ENCODE peak calls at places on chromosomes 16 and 17, in six cellular contexts. B is PC-9, S is dorsolateral prefrontal cortex, Z is DND-41, K is fibroblast of the aortic adventitia, R is IMR-90. N is an unnamed sample.

GRCh38 chr17:1627219-1627986 is 1.2 kb downstream of the SLC43A2 start:
- DNase-seq in B (no peak), S (no peak), Z (no peak), K (no peak), R (no peak), N (no peak)

GRCh38 chr16:8567355-8568230 is 22.7 kb downstream of the TMEM114 start:
- DNase-seq in B (peak), S (peak), Z (peak), K (peak), R (peak), N (peak)

GRCh38 chr17:42039794-42040763 is 10.3 kb downstream of the C17orf113 start:
- DNase-seq in B (no peak), S (peak), Z (no peak), K (no peak), R (no peak), N (no peak)

GRCh38 chr16:88121886-88122580 is 170.8 kb downstream of the BANP start:
- DNase-seq in B (no peak), S (no peak), Z (no peak), K (no peak), R (no peak), N (no peak)

GRCh38 chr17:4480929-4481898 is 17.5 kb upstream of the SPNS2 start:
- DNase-seq in B (no peak), S (no peak), Z (peak), K (no peak), R (no peak), N (no peak)

GRCh38 chr16:65572156-65572555 is 450.3 kb upstream of the CDH11 start:
- DNase-seq in B (no peak), S (no peak), Z (no peak), K (peak), R (peak), N (no peak)

GRCh38 chr16:81181013-81181720 is 57.3 kb upstream of the BCO1 start:
- DNase-seq in B (peak), S (no peak), Z (no peak), K (peak), R (peak), N (peak)

GRCh38 chr16:85137323-85138072 is 25.2 kb upstream of the CIBAR2 start:
- DNase-seq in B (peak), S (peak), Z (no peak), K (peak), R (peak), N (peak)

GRCh38 chr16:22425847-22426246 is 51.4 kb upstream of the CDR2 start:
- DNase-seq in B (no peak), S (no peak), Z (no peak), K (no peak), R (no peak), N (peak)

DNA sequence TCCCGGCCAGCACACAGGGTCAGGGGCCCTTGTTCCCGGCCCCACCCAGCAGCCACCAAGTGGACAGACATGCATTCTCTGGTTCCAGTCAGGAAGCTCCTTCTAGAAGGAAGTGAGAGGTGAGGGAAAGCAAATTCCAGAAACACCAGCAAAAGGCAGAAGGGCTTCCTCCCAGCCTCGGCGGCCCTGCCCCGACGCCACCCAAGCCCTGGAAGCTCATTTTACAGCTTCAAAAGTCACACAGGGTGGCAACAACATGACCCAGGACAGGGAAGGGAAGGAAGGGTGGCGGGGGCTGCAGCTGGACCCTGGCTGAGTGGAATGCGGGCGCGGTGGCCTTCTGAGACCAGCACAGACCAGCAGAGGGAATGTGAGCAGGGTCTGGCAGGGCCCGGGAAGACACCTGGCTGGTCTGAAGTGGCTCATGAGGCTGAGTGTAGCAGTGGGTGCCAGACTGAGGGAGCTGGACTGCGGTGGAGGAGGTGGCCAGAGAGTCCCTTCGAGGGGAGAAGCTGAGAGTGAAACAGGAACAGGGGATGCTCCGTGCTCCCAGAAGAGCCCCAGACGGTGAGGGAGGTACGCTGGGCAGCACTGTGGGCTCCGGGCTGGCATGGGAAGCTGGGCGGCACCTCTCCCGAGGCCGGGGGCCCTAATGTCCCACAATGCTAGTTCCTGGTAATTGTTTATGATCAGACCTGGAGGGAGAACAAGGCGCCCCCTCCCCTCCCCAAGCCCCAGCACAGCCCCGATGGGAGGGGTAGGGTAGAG is 1.9 kb upstream of the UNC13D start:
- DNase-seq in B (peak), S (no peak), Z (no peak), K (no peak), R (no peak), N (no peak)
- H3K4me3 ChIP-seq in B (no peak), S (peak), Z (no peak), K (no peak), R (no peak), N (no peak)

GRCh38 chr17:49575524-49576120 is at the start of gene NXPH3:
- DNase-seq in B (peak), S (no peak), Z (no peak), K (peak), R (peak), N (peak)
- H3K4me3 ChIP-seq in B (peak), S (peak), Z (no peak), K (peak), R (peak), N (peak)

GRCh38 chr16:78075800-78076199 is 23.7 kb upstream of the WWOX start:
- DNase-seq in B (no peak), S (no peak), Z (no peak), K (no peak), R (no peak), N (no peak)

GRCh38 chr16:78069913-78070312 is 29.5 kb upstream of the WWOX start:
- DNase-seq in B (no peak), S (no peak), Z (no peak), K (no peak), R (no peak), N (no peak)

GRCh38 chr16:78072275-78072674 is 27.2 kb upstream of the WWOX start:
- DNase-seq in B (no peak), S (no peak), Z (no peak), K (no peak), R (no peak), N (no peak)
- H3K4me3 ChIP-seq in B (no peak), S (no peak), Z (no peak), K (no peak), R (no peak), N (no peak)

GRCh38 chr17:76536511-76537287 is 810 bp downstream of the CYGB start:
- DNase-seq in B (no peak), S (no peak), Z (no peak), K (no peak), R (no peak), N (no peak)

GRCh38 chr17:76538281-76538931 is 897 bp upstream of the CYGB start:
- DNase-seq in B (no peak), S (no peak), Z (no peak), K (no peak), R (no peak), N (no peak)

GRCh38 chr17:76538941-76539340 is 903 bp upstream of the PRCD start:
- DNase-seq in B (no peak), S (no peak), Z (no peak), K (no peak), R (no peak), N (no peak)

GRCh38 chr17:76537288-76537577 is 276 bp downstream of the CYGB start:
- DNase-seq in B (no peak), S (no peak), Z (no peak), K (peak), R (peak), N (no peak)

GRCh38 chr17:76537578-76538280 is at the start of gene CYGB:
- DNase-seq in B (no peak), S (no peak), Z (no peak), K (peak), R (no peak), N (no peak)
- H3K4me3 ChIP-seq in B (no peak), S (peak), Z (no peak), K (peak), R (peak), N (peak)

DNA sequence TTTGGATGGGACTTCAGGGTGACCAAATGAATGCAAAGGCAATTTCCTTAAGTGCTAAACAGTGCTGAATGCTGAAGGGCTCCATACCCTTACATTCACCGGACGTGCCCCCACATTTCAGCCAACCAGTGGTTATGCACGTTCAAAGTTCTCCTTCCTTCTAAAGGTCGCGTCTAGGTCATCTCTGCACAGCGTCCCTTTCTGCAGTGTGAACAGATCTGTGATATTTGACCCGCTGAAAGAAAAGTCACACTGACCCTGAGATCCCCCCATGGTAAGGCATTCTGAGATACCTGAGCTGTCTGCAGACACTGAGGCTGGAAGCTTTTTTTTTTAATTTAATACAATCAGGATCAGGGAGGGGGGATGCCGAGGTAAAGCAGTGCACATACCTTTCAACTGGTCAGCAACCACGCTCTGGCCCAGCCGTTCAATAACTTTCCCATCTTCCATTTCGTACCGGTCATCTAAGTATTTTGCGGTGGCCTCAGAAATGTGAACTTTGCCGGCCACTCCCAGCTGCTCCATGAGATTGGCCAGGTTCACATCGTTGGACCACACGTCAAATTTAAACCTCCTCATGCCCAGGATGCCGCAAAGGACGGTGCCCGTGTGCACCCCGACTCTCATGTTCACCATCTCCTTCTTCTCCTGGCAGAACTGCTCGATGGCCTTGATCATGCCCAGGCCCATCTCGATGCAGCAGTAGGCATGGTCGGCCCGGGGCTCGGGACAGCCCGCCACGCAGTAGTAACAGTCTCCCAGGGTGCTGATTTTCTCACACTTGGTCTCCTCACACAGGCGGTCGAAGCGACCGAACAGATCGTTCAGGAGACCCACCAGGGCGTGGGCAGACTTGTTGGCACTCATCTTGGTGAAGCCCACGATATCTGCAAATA is 2.6 kb downstream of the ADCY9 start:
- DNase-seq in B (no peak), S (no peak), Z (no peak), K (peak), R (no peak), N (no peak)
- H3K4me3 ChIP-seq in B (no peak), S (peak), Z (no peak), K (peak), R (peak), N (no peak)

GRCh38 chr17:81901167-81902022 is 643 bp upstream of the NPB start:
- DNase-seq in B (no peak), S (no peak), Z (no peak), K (no peak), R (no peak), N (no peak)
- H3K4me3 ChIP-seq in B (no peak), S (peak), Z (no peak), K (peak), R (peak), N (no peak)

GRCh38 chr17:48051706-48052486 is 3.7 kb downstream of the NFE2L1 start:
- DNase-seq in B (peak), S (no peak), Z (no peak), K (peak), R (peak), N (no peak)
- H3K4me3 ChIP-seq in B (no peak), S (peak), Z (no peak), K (peak), R (no peak), N (no peak)

N was measured in lower leg skin.